ENCODE peak calls at places on chromosomes 11 and 22, in eight cellular contexts. E is keratinocyte; Y is mucosa of gallbladder; P is GM19239; C is amniotic stem cell; Q is stimulated activated CD4-positive, alpha-beta T cell treated with anti-CD3 and anti-CD28 coated beads, TNF-alpha, amount 100 ng/mL, for 4 hours; O is frontal cortex; S is anterior cingulate cortex. A is an unnamed sample.
A peak's percentile ranks its signal among the peaks of the same experiment; 100 is the strongest.

GRCh38 chr11:62577046-62577708 is 3.5 kb upstream of the EEF1G start:
- DNase-seq in E (no peak), Y (no peak), P (no peak), C (no peak), Q (no peak), O (no peak), S (no peak), A (no peak)

GRCh38 chr11:8338138-8338537 is 74.5 kb upstream of the LMO1 start:
- DNase-seq in E (no peak), Y (peak; percentile 33), P (peak; percentile 66), C (no peak), Q (no peak), O (peak; percentile 62), S (peak; percentile 9), A (peak; percentile 82)

GRCh38 chr11:130449996-130450419 is 1.6 kb downstream of the ADAMTS15 start:
- DNase-seq in E (no peak), Y (peak; percentile 62), P (no peak), C (no peak), Q (no peak), O (no peak), S (no peak), A (no peak)

GRCh38 chr22:27295071-27295470 is 506.5 kb downstream of the MN1 start:
- DNase-seq in E (no peak), Y (no peak), P (no peak), C (no peak), Q (no peak), O (no peak), S (no peak), A (no peak)

GRCh38 chr11:85705805-85706204 is 19.8 kb upstream of the CCDC89 start:
- DNase-seq in E (no peak), Y (no peak), P (no peak), C (no peak), Q (no peak), O (no peak), S (no peak), A (no peak)

GRCh38 chr22:30572840-30573593 is 1.4 kb downstream of the GAL3ST1 start:
- DNase-seq in E (no peak), Y (peak; percentile 68), P (no peak), C (no peak), Q (no peak), O (peak; percentile 51), S (peak; percentile 54), A (no peak)

GRCh38 chr22:23370251-23370650 is 189.9 kb downstream of the BCR start:
- DNase-seq in E (no peak), Y (no peak), P (no peak), C (no peak), Q (no peak), O (no peak), S (no peak), A (no peak)

GRCh38 chr11:72231396-72232259 is 7.1 kb downstream of the INPPL1 start:
- DNase-seq in E (no peak), Y (no peak), P (no peak), C (no peak), Q (no peak), O (no peak), S (no peak), A (peak; percentile 4)

GRCh38 chr22:22576244-22576988 is 17.4 kb upstream of the PRAME start:
- DNase-seq in E (no peak), Y (peak; percentile 32), P (no peak), C (peak; percentile 19), Q (no peak), O (no peak), S (no peak), A (peak; percentile 61)

GRCh38 chr11:129453293-129453721 is 77.7 kb downstream of the BARX2 start:
- DNase-seq in E (no peak), Y (peak; percentile 41), P (no peak), C (no peak), Q (no peak), O (no peak), S (no peak), A (no peak)

GRCh38 chr11:111923351-111923788 is 4.7 kb downstream of the C11orf52 start:
- DNase-seq in E (no peak), Y (no peak), P (no peak), C (no peak), Q (no peak), O (no peak), S (no peak), A (no peak)

GRCh38 chr11:76320929-76321328 is 60.0 kb downstream of the THAP12 start:
- DNase-seq in E (no peak), Y (no peak), P (no peak), C (no peak), Q (no peak), O (no peak), S (no peak), A (no peak)

GRCh38 chr11:35064114-35064800 is 74.7 kb upstream of the CD44 start:
- DNase-seq in E (no peak), Y (no peak), P (no peak), C (no peak), Q (no peak), O (no peak), S (no peak), A (no peak)

GRCh38 chr22:25159028-25159427 is 40.6 kb upstream of the CRYBB3 start:
- DNase-seq in E (no peak), Y (no peak), P (no peak), C (no peak), Q (no peak), O (no peak), S (no peak), A (no peak)

GRCh38 chr22:48555606-48556005 is 1272.1 kb downstream of the BRD1 start:
- DNase-seq in E (no peak), Y (no peak), P (no peak), C (no peak), Q (no peak), O (no peak), S (no peak), A (no peak)

GRCh38 chr11:66842501-66842895 is 743 bp upstream of the RCE1 start:
- DNase-seq in E (no peak), Y (no peak), P (no peak), C (no peak), Q (no peak), O (peak; percentile 33), S (no peak), A (peak; percentile 28)

GRCh38 chr11:2990617-2991476 is 1.3 kb downstream of the NAP1L4 start:
- DNase-seq in E (no peak), Y (no peak), P (no peak), C (no peak), Q (no peak), O (no peak), S (no peak), A (peak; percentile 51)

GRCh38 chr11:1231396-1232327 is 8.8 kb downstream of the MUC5B start:
- DNase-seq in E (no peak), Y (no peak), P (no peak), C (no peak), Q (no peak), O (no peak), S (no peak), A (peak; percentile 32)

GRCh38 chr22:46618667-46619066 is 1.5 kb upstream of the GRAMD4 start:
- DNase-seq in E (no peak), Y (no peak), P (no peak), C (no peak), Q (no peak), O (no peak), S (no peak), A (no peak)

GRCh38 chr11:57888385-57888784 is 126.8 kb downstream of the CTNND1 start:
- DNase-seq in E (no peak), Y (no peak), P (no peak), C (no peak), Q (no peak), O (no peak), S (no peak), A (no peak)

GRCh38 chr11:129950319-129951034 is 52.2 kb downstream of the PRDM10 start:
- DNase-seq in E (no peak), Y (peak; percentile 46), P (no peak), C (no peak), Q (no peak), O (no peak), S (no peak), A (no peak)

A was measured in GM20000.